ENCODE peak calls at places on chromosomes 6 and 20, in five cellular contexts. C is right lobe of liver, J is left ventricle myocardium inferior, D is adrenal gland, G is small intestine. K is an unnamed sample.
A peak's percentile ranks its signal among the peaks of the same experiment; 100 is the strongest.

GRCh38 chr6:85473748-85474147 is 23.9 kb downstream of the NT5E start:
- DNase-seq in C (no peak), J (no peak), D (no peak), G (no peak), K (peak; percentile 2)

GRCh38 chr20:61361501-61361900 is 109.4 kb downstream of the CDH4 start:
- DNase-seq in C (no peak), J (no peak), D (no peak), G (no peak), K (no peak)

GRCh38 chr6:223763-224162 is 68.5 kb upstream of the DUSP22 start:
- DNase-seq in C (no peak), J (no peak), D (no peak), G (no peak), K (peak; percentile 21)

GRCh38 chr6:30893001-30893591 is 8.8 kb downstream of the DDR1 start:
- DNase-seq in C (peak; percentile 50), J (no peak), D (no peak), G (no peak), K (peak; percentile 75)

GRCh38 chr20:61600061-61600460 is 348.0 kb downstream of the CDH4 start:
- DNase-seq in C (no peak), J (no peak), D (no peak), G (no peak), K (no peak)

GRCh38 chr6:36958775-36959554 is 4.4 kb downstream of the PI16 start:
- DNase-seq in C (no peak), J (no peak), D (no peak), G (no peak), K (peak; percentile 81)

GRCh38 chr20:50617022-50617421 is 74.3 kb downstream of the RIPOR3 start:
- DNase-seq in C (no peak), J (no peak), D (no peak), G (no peak), K (no peak)

GRCh38 chr20:13723015-13723414 is 61.7 kb downstream of the ESF1 start:
- DNase-seq in C (no peak), J (no peak), D (no peak), G (no peak), K (no peak)

GRCh38 chr20:23143098-23143497 is 57.0 kb upstream of the CD93 start:
- DNase-seq in C (peak; percentile 47), J (no peak), D (peak; percentile 74), G (peak; percentile 35), K (no peak)

GRCh38 chr6:92043782-92044181 is 1375.6 kb downstream of the EPHA7 start:
- DNase-seq in C (no peak), J (no peak), D (no peak), G (no peak), K (no peak)

GRCh38 chr6:154842828-154843227 is 109.6 kb downstream of the SCAF8 start:
- DNase-seq in C (no peak), J (no peak), D (no peak), G (no peak), K (no peak)

GRCh38 chr6:86832686-86833085 is 104.6 kb upstream of the HTR1E start:
- DNase-seq in C (no peak), J (no peak), D (no peak), G (no peak), K (no peak)

GRCh38 chr20:4998160-4998651 is 3.1 kb downstream of the SLC23A2 start:
- DNase-seq in C (no peak), J (no peak), D (no peak), G (no peak), K (no peak)

GRCh38 chr20:12660918-12661317 is 347.9 kb upstream of the SPTLC3 start:
- DNase-seq in C (no peak), J (no peak), D (no peak), G (no peak), K (peak; percentile 79)

GRCh38 chr6:3414704-3415453 is 42.0 kb downstream of the SLC22A23 start:
- DNase-seq in C (no peak), J (no peak), D (no peak), G (no peak), K (no peak)

GRCh38 chr6:76124010-76124409 is 51.5 kb upstream of the IMPG1 start:
- DNase-seq in C (no peak), J (no peak), D (no peak), G (no peak), K (no peak)

GRCh38 chr6:31884528-31885035 is 5.8 kb upstream of the SLC44A4 start:
- DNase-seq in C (no peak), J (no peak), D (no peak), G (no peak), K (no peak)

GRCh38 chr20:62342910-62343309 is 24.2 kb downstream of the LAMA5 start:
- DNase-seq in C (no peak), J (no peak), D (no peak), G (no peak), K (no peak)

GRCh38 chr6:157236040-157236725 is 87.1 kb downstream of the TMEM242 start:
- DNase-seq in C (peak; percentile 55), J (no peak), D (no peak), G (no peak), K (no peak)

DNA sequence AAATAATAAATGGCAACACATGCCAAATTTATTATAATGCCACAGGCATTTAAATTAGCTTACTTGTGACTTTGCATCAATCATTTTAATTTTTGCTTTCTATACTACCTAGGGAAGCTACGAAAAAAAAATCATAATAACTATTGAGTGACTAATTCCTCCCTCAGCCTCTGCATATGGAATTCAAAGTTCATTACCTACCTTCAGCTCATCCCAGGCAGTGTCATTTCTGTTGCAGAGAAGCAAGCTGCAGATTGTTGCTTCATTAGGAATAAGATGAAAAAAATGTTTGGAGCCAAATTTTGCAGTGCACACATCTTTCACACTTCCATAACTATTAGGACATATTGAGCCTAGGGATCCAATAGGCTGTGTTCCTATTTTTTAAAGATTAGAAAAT is 25.6 kb downstream of the MKKS start:
- DNase-seq in C (no peak), J (no peak), D (no peak), G (no peak), K (no peak)
- H3K36me3 ChIP-seq in C (no peaks in the 10 kb centered on the region), J (peaks cover 41% of the 10 kb centered on the region), D (peaks cover 15% of the 10 kb centered on the region), G (peaks cover 4% of the 10 kb centered on the region), K (peaks cover 3% of the 10 kb centered on the region)

GRCh38 chr20:24632581-24632980 is 163.2 kb downstream of the SYNDIG1 start:
- DNase-seq in C (no peak), J (no peak), D (no peak), G (no peak), K (no peak)

GRCh38 chr20:24631173-24631505 is 161.7 kb downstream of the SYNDIG1 start:
- DNase-seq in C (no peak), J (no peak), D (no peak), G (no peak), K (no peak)

GRCh38 chr20:24633521-24633920 is 164.1 kb downstream of the SYNDIG1 start:
- DNase-seq in C (no peak), J (no peak), D (no peak), G (no peak), K (no peak)

GRCh38 chr20:24634855-24635254 is 165.4 kb downstream of the SYNDIG1 start:
- DNase-seq in C (no peak), J (no peak), D (no peak), G (no peak), K (peak; percentile 66)

DNA sequence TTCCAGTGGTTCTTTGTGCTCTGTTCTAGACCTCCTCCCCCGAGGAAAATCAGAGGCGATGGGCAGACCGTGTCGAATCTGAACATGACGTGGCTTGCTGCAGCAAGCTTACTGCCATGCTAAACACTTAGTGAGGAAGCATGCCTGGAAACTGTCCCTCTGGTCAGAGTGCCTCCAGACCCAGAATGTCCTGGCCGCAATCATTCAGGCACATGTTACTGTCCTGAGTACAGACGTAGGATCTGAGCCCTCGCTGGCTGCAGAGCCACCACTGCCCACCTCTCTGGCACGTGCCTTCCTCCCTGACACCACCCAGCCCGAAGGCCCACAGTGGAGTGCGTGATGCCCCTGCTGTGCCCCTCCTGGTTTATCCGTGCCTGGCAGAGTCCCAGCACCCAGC is 163.6 kb downstream of the SYNDIG1 start:
- DNase-seq in C (no peak), J (no peak), D (no peak), G (no peak), K (no peak)
- H3K36me3 ChIP-seq in C (no peaks in the 10 kb centered on the region), J (no peaks in the 10 kb centered on the region), D (no peaks in the 10 kb centered on the region), G (no peaks in the 10 kb centered on the region), K (no peaks in the 10 kb centered on the region)

DNA sequence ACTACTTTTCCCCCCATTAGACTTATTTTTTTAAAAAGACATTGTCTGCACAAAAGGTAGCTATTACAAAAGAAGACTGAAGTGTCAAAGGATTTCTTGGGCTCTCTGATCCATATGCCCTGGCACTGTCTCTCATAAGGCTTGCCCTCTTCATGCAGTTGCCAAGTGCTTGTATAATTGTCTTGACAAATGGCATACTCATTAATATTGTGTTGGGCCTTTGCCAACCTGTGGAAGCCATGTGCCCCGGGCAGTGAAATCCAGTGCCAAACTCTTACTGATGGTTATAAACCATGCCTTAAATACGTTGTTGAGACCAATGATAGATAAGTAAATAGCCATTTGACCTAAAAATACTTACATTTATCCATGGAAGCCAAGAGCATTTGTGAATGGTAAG is 98.1 kb downstream of the FARS2 start:
- DNase-seq in C (no peak), J (no peak), D (peak; percentile 23), G (peak; percentile 70), K (no peak)
- H3K36me3 ChIP-seq in C (no peaks in the 10 kb centered on the region), J (no peaks in the 10 kb centered on the region), D (no peaks in the 10 kb centered on the region), G (no peaks in the 10 kb centered on the region), K (no peaks in the 10 kb centered on the region)

GRCh38 chr6:105372862-105373182 is 30.1 kb downstream of the PREP start:
- DNase-seq in C (no peak), J (no peak), D (no peak), G (no peak), K (no peak)
- H3K36me3 ChIP-seq in C (peaks cover 6% of the 10 kb centered on the region), J (peaks cover 60% of the 10 kb centered on the region), D (peaks cover 27% of the 10 kb centered on the region), G (peaks cover 6% of the 10 kb centered on the region), K (peaks cover 63% of the 10 kb centered on the region)

GRCh38 chr6:82169138-82169876 is 78.2 kb downstream of the IBTK start:
- DNase-seq in C (no peak), J (no peak), D (no peak), G (no peak), K (no peak)

GRCh38 chr6:82166493-82166892 is 81.1 kb downstream of the IBTK start:
- DNase-seq in C (no peak), J (no peak), D (no peak), G (no peak), K (no peak)
- H3K36me3 ChIP-seq in C (peaks cover 16% of the 10 kb centered on the region), J (peaks cover 28% of the 10 kb centered on the region), D (peaks cover 6% of the 10 kb centered on the region), G (peaks cover 10% of the 10 kb centered on the region), K (peaks cover 73% of the 10 kb centered on the region)

GRCh38 chr6:21023210-21023609 is 489.0 kb downstream of the CDKAL1 start:
- DNase-seq in C (no peak), J (no peak), D (no peak), G (no peak), K (no peak)

GRCh38 chr6:21026576-21027273 is 492.5 kb downstream of the CDKAL1 start:
- DNase-seq in C (no peak), J (no peak), D (no peak), G (no peak), K (no peak)

GRCh38 chr6:21027507-21027906 is 493.2 kb downstream of the CDKAL1 start:
- DNase-seq in C (no peak), J (no peak), D (no peak), G (no peak), K (no peak)

GRCh38 chr6:21022343-21023107 is 488.3 kb downstream of the CDKAL1 start:
- DNase-seq in C (no peak), J (no peak), D (no peak), G (peak; percentile 8), K (peak; percentile 62)

GRCh38 chr6:21024621-21025020 is 490.4 kb downstream of the CDKAL1 start:
- DNase-seq in C (no peak), J (no peak), D (no peak), G (no peak), K (no peak)
- H3K36me3 ChIP-seq in C (no peaks in the 10 kb centered on the region), J (no peaks in the 10 kb centered on the region), D (no peaks in the 10 kb centered on the region), G (no peaks in the 10 kb centered on the region), K (peaks cover 10% of the 10 kb centered on the region)

K was measured in endodermal cell.